ENCODE peak calls at places on chromosome 14, in nine cellular contexts. O, N, U, X, S, A, D, B and C are unnamed samples.

GRCh38 chr14:51430079-51430478 is 190.0 kb downstream of the TMX1 start:
- DNase-seq in S (no peak), U (no peak), B (peak; percentile 7), X (no peak), A (no peak), O (no peak), D (no peak), N (no peak), C (no peak)

GRCh38 chr14:24508155-24508554 is at the start of gene CMA1:
- DNase-seq in D (no peak), N (no peak), U (no peak), X (no peak), O (no peak), B (no peak), A (no peak), S (no peak), C (no peak)

GRCh38 chr14:94864421-94865195 is 94.7 kb upstream of the GSC start:
- DNase-seq in O (no peak), B (no peak), A (no peak), D (no peak), X (no peak), S (no peak), N (no peak), U (no peak), C (no peak)

GRCh38 chr14:95609398-95609990 is 74.6 kb downstream of the GLRX5 start:
- DNase-seq in A (no peak), S (peak; percentile 25), X (no peak), B (no peak), N (no peak), U (no peak), O (no peak), D (peak; percentile 67), C (peak; percentile 12)

GRCh38 chr14:78319411-78319810 is 149.2 kb downstream of the NRXN3 start:
- DNase-seq in X (no peak), O (no peak), A (no peak), U (no peak), D (no peak), S (no peak), B (no peak), N (no peak), C (no peak)

GRCh38 chr14:32050839-32051238 is 26.3 kb upstream of the ARHGAP5 start:
- DNase-seq in D (no peak), X (no peak), S (no peak), U (no peak), A (no peak), O (no peak), B (no peak), N (no peak), C (no peak)

GRCh38 chr14:88499225-88499624 is 55.6 kb downstream of the PTPN21 start:
- DNase-seq in N (no peak), B (no peak), A (no peak), X (no peak), S (no peak), O (no peak), D (no peak), U (no peak), C (no peak)

GRCh38 chr14:90556050-90556477 is 159.2 kb downstream of the CALM1 start:
- DNase-seq in O (peak; percentile 82), N (no peak), S (no peak), X (no peak), U (no peak), D (peak; percentile 59), A (no peak), B (no peak), C (no peak)

GRCh38 chr14:49566714-49567113 is 19.5 kb downstream of the RPS29 start:
- DNase-seq in N (no peak), S (no peak), D (no peak), A (no peak), U (no peak), O (no peak), X (no peak), B (no peak), C (no peak)

GRCh38 chr14:47917344-47917954 is 242.0 kb upstream of the MDGA2 start:
- DNase-seq in A (no peak), D (peak; percentile 47), S (peak; percentile 20), X (no peak), O (no peak), B (peak; percentile 25), U (no peak), N (no peak), C (peak; percentile 7)

GRCh38 chr14:54538055-54538454 is 28.3 kb downstream of the CGRRF1 start:
- DNase-seq in A (no peak), S (no peak), N (no peak), B (no peak), D (no peak), X (no peak), O (no peak), U (no peak), C (no peak)

DNA sequence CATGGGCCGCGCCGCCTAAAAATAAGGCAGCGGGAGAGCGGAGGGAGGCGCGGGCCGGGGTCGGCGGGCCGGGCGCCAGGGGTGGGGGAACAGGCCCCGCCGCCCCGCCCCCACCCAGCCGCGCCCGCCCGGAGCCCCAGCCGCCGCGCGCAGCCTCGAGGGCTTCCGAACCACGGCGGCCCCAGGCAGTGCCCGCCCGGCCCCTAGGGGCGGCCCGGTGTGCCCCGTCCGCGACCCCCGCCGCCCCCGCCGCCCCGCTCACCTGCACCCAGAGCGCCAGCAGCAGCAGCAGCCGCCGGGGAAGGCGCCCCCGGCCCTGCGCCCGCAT is 519 bp downstream of the JAG2 start:
- DNase-seq in A (no peak), D (no peak), O (no peak), S (no peak), X (no peak), N (no peak), U (no peak), B (no peak), C (no peak)
- H3K4me3 ChIP-seq in A (peak overlapping the region; percentile 60), D (peak overlapping the region; percentile 34), O (peak overlapping the region; percentile 48), S (no peak overlapping the region), X (no peak overlapping the region), N (no peak overlapping the region), U (peak overlapping the region; percentile 32), B (no peak overlapping the region), C (peak overlapping the region; percentile 50)

GRCh38 chr14:21240417-21240816 is 28.8 kb downstream of the HNRNPC start:
- DNase-seq in S (no peak), U (no peak), X (no peak), B (no peak), D (no peak), A (no peak), O (no peak), N (no peak), C (no peak)

GRCh38 chr14:21238823-21239518 is 30.3 kb downstream of the HNRNPC start:
- DNase-seq in X (no peak), A (no peak), B (no peak), S (no peak), U (no peak), N (no peak), O (no peak), D (no peak), C (no peak)

GRCh38 chr14:21236948-21237797 is 32.1 kb downstream of the HNRNPC start:
- DNase-seq in A (no peak), N (no peak), B (no peak), D (no peak), U (no peak), X (no peak), O (no peak), S (no peak), C (no peak)

GRCh38 chr14:21244546-21244945 is 24.7 kb downstream of the HNRNPC start:
- DNase-seq in D (no peak), O (no peak), N (no peak), B (no peak), A (no peak), U (no peak), X (no peak), S (no peak), C (peak; percentile 62)

DNA sequence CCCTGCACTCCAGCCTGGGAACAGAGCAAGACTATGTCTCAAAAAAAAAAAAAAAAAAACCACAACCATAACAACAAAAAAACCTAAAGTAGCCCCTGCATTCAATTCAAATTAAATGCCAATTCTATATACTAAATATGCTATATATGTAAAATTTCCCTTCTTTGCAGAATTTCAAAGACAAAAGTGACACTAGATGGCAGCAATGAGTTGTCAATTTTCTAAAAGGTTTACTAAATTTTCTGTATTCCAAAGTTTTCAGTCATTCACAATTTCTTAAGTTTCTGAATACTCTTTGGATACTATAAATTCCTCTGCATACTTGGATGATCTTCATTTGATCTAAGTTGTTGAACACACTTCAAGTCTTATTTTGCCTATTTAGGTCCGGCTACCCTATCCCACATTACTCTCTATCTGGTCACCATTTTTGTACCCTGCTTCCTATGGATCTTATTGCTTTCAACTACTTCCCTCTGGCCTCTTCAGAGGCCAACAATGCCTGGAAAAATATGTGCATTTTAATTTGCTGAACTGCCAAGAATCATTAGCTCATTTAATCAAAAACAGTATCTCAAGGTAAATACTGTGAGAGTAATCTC is 27.9 kb downstream of the HNRNPC start:
- DNase-seq in B (no peak), A (no peak), O (no peak), X (no peak), U (no peak), S (no peak), D (no peak), N (no peak), C (no peak)
- TF ChIP-seq CTCF in B (peak; percentile 37), A (no peak), O (no peak), X (peak; percentile 66), U (no peak), S (no peak), D (peak; percentile 36), N (no peak), C (no peak)

GRCh38 chr14:100165376-100165775 is 5.9 kb upstream of the DEGS2 start:
- DNase-seq in O (no peak), U (no peak), D (no peak), B (no peak), N (no peak), S (no peak), X (no peak), A (no peak), C (no peak)
- H3K27me3 ChIP-seq in O (peaks cover 17% of the 10 kb centered on the region), U (no peaks in the 10 kb centered on the region), D (peaks cover 5% of the 10 kb centered on the region), B (peaks cover 6% of the 10 kb centered on the region), N (peaks cover 2% of the 10 kb centered on the region), S (peaks cover 7% of the 10 kb centered on the region), X (no peaks in the 10 kb centered on the region), A (no peaks in the 10 kb centered on the region), C (peaks cover 5% of the 10 kb centered on the region)

DNA sequence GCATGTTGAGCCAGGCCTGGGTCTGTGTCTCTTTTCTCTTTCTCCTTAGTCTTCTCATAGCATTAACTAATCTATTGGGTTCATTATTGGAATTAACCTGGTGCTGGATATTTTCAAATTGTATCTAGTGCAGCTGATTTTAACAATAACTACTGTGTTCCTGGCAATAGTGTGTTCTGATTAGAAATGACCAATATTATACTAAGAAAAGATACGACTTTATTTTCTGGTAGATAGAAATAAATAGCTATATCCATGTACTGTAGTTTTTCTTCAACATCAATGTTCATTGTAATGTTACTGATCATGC is 3.0 kb downstream of the FOS start:
- DNase-seq in O (no peak), B (no peak), N (no peak), D (no peak), X (no peak), U (no peak), A (no peak), S (no peak), C (peak; percentile 61)
- H3K4me3 ChIP-seq in O (peak overlapping the region; percentile 69), B (no peak overlapping the region), N (no peak overlapping the region), D (no peak overlapping the region), X (no peak overlapping the region), U (peak overlapping the region; percentile 79), A (no peak overlapping the region), S (no peak overlapping the region), C (no peak overlapping the region)